ENCODE peak calls at places on chromosomes 1 and 21, in four cellular contexts. M is CD8-positive, alpha-beta T cell; R is body of pancreas; G is heart left ventricle. F is an unnamed sample.

GRCh38 chr1:20466231-20466630 is 19.8 kb downstream of the CAMK2N1 start:
- DNase-seq in M (no peak), G (no peak), R (no peak), F (no peak)

GRCh38 chr1:175918364-175918801 is 175.0 kb upstream of the TNR start:
- DNase-seq in M (no peak), R (no peak), G (no peak), F (no peak)

GRCh38 chr21:28805885-28806284 is 186.8 kb downstream of the LTN1 start:
- DNase-seq in R (no peak), M (no peak), G (no peak), F (no peak)

GRCh38 chr1:222897527-222898190 is 82.8 kb downstream of the DISP1 start:
- DNase-seq in R (no peak), M (no peak), G (no peak), F (no peak)

GRCh38 chr1:233240839-233241682 is 54.5 kb downstream of the PCNX2 start:
- DNase-seq in M (no peak), G (peak), R (peak), F (peak)

GRCh38 chr1:219155140-219155539 is 18.5 kb upstream of the LYPLAL1 start:
- DNase-seq in M (no peak), G (peak), R (no peak), F (no peak)

GRCh38 chr1:41516168-41516961 is 31.9 kb upstream of the EDN2 start:
- DNase-seq in M (peak), G (peak), R (peak), F (peak)

GRCh38 chr1:198656500-198656932 is 17.7 kb downstream of the PTPRC start:
- DNase-seq in G (peak), M (peak), R (no peak), F (no peak)

GRCh38 chr1:74714429-74715362 is 18.2 kb downstream of the CRYZ start:
- DNase-seq in M (no peak), R (no peak), G (no peak), F (no peak)

GRCh38 chr1:26035959-26036755 is 9.8 kb downstream of the SLC30A2 start:
- DNase-seq in R (peak), G (peak), M (peak), F (peak)

GRCh38 chr1:222893255-222893654 is 78.4 kb downstream of the DISP1 start:
- DNase-seq in R (no peak), M (no peak), G (no peak), F (no peak)

GRCh38 chr1:38872401-38873026 is 634 bp downstream of the MYCBP start:
- DNase-seq in G (peak), R (peak), M (peak), F (no peak)

GRCh38 chr1:31750858-31751638 is 13.1 kb downstream of the ADGRB2 start:
- DNase-seq in R (no peak), G (no peak), M (no peak), F (no peak)

GRCh38 chr1:26538480-26539412 is 9.2 kb downstream of the RPS6KA1 start:
- DNase-seq in R (peak), M (peak), G (peak), F (peak)

GRCh38 chr1:182611326-182611725 is 7.1 kb upstream of the RGS16 start:
- DNase-seq in M (no peak), G (no peak), R (no peak), F (no peak)

GRCh38 chr1:195733826-195734225 is 874.4 kb downstream of the KCNT2 start:
- DNase-seq in G (no peak), M (no peak), R (no peak), F (no peak)
- TF ChIP-seq CTCF in G (no peak), M (no peak), R (no peak), F (peak)

GRCh38 chr1:91400133-91400725 is 4.4 kb downstream of the HFM1 start:
- DNase-seq in M (no peak), R (no peak), G (no peak), F (no peak)

GRCh38 chr1:91397605-91398004 is 7.0 kb downstream of the HFM1 start:
- DNase-seq in R (no peak), M (no peak), G (no peak), F (no peak)

GRCh38 chr1:91398291-91398690 is 6.3 kb downstream of the HFM1 start:
- DNase-seq in G (no peak), M (no peak), R (no peak), F (no peak)

GRCh38 chr1:91404151-91405012 is at the start of gene HFM1:
- DNase-seq in M (peak), G (peak), R (peak), F (peak)

GRCh38 chr1:91402023-91402422 is 2.6 kb downstream of the HFM1 start:
- DNase-seq in G (no peak), R (no peak), M (no peak), F (no peak)
- TF ChIP-seq CTCF in G (peak), R (peak), M (peak), F (peak)

GRCh38 chr1:77288275-77288674 is 6.5 kb downstream of the AK5 start:
- DNase-seq in R (no peak), M (no peak), G (no peak), F (no peak)

GRCh38 chr1:77287535-77287934 is 5.7 kb downstream of the AK5 start:
- DNase-seq in G (no peak), M (no peak), R (no peak), F (no peak)

GRCh38 chr1:77290576-77290975 is 8.8 kb downstream of the AK5 start:
- DNase-seq in G (no peak), R (no peak), M (no peak), F (no peak)

GRCh38 chr1:77292551-77292950 is 10.7 kb downstream of the AK5 start:
- DNase-seq in M (no peak), R (no peak), G (no peak), F (no peak)
- TF ChIP-seq CTCF in M (no peak), R (no peak), G (no peak), F (no peak)

GRCh38 chr1:63148825-63149645 is 173.3 kb upstream of the FOXD3 start:
- DNase-seq in M (no peak), G (no peak), R (peak), F (peak)
- TF ChIP-seq CTCF in M (no peak), G (peak), R (peak), F (peak)

GRCh38 chr1:143694085-143694484 is 277.7 kb downstream of the FAM72C start:
- DNase-seq in M (no peak), R (no peak), G (no peak), F (no peak)
- TF ChIP-seq CTCF in M (no peak), R (no peak), G (no peak), F (no peak)

GRCh38 chr21:38903578-38904193 is 98.0 kb downstream of the ETS2 start:
- DNase-seq in R (no peak), G (peak), M (no peak), F (no peak)
- TF ChIP-seq CTCF in R (no peak), G (no peak), M (no peak), F (no peak)

GRCh38 chr1:241408170-241408569 is 51.2 kb upstream of the RGS7 start:
- DNase-seq in G (no peak), R (no peak), M (no peak), F (peak)
- TF ChIP-seq CTCF in G (no peak), R (no peak), M (no peak), F (peak)

DNA sequence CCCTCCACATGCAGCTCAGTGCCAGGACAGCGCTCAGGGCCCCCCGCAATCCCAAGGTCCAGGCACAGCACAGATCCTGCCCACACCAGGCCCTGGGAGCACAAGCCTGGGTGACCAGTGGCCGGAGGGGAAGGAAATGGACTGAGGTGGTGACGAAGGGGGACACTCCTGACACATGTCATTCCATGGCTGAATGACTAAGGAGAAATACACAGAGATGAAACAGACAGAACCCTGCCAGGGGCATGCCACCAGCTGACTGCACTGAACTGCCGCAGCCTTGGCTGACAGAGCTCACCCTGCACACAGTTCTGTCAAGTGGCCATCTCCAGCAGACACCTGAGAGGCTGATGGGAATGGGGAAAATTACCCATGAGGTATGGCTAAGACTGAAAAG is 56.1 kb downstream of the HSF2BP start:
- DNase-seq in R (no peak), M (no peak), G (peak), F (no peak)
- TF ChIP-seq CTCF in R (no peak), M (no peak), G (no peak), F (no peak)

GRCh38 chr1:8312235-8313218 is 5.4 kb upstream of the SLC45A1 start:
- DNase-seq in M (no peak), G (no peak), R (peak), F (no peak)
- TF ChIP-seq CTCF in M (no peak), G (no peak), R (no peak), F (no peak)

F was measured in Calu3.